ENCODE peak calls at places on chromosomes 11 and 22, in eight cellular contexts. Q is prostate gland, J is Calu3, Z is progenitor cell of endocrine pancreas, B is lower lobe of right lung, Y is left lung, A is spleen, K is A549. G is an unnamed sample.

GRCh38 chr22:19704355-19705015 is 9.8 kb upstream of the SEPTIN5 start:
- DNase-seq in Q (no peak), J (no peak), Z (no peak), B (no peak), Y (no peak), A (peak), K (no peak), G (no peak)

GRCh38 chr22:19819209-19819910 is 35.3 kb downstream of the GNB1L start:
- DNase-seq in Q (no peak), J (no peak), Z (no peak), B (no peak), Y (peak), A (no peak), K (no peak), G (no peak)

GRCh38 chr11:121503056-121503455 is 50.3 kb upstream of the SORL1-AS1 start:
- DNase-seq in Q (no peak), J (no peak), Z (no peak), B (no peak), Y (no peak), A (no peak), K (no peak), G (no peak)

GRCh38 chr11:17755891-17756290 is 21.3 kb downstream of the KCNC1 start:
- DNase-seq in Q (no peak), J (no peak), Z (no peak), B (no peak), Y (no peak), A (no peak), K (no peak), G (no peak)

GRCh38 chr11:75163917-75164316 is 13.0 kb downstream of the SLCO2B1 start:
- DNase-seq in Q (no peak), J (no peak), Z (no peak), B (no peak), Y (no peak), A (no peak), K (no peak), G (no peak)

GRCh38 chr22:50314455-50315288 is 7.2 kb upstream of the PLXNB2 start:
- DNase-seq in Q (no peak), J (no peak), Z (no peak), B (peak), Y (peak), A (peak), K (no peak), G (no peak)

GRCh38 chr22:38205261-38206128 is 3.7 kb downstream of the MAFF start:
- DNase-seq in Q (no peak), J (no peak), Z (no peak), B (peak), Y (peak), A (no peak), K (no peak), G (no peak)

GRCh38 chr11:35290876-35291275 is 128.5 kb downstream of the SLC1A2 start:
- DNase-seq in Q (no peak), J (no peak), Z (no peak), B (no peak), Y (no peak), A (no peak), K (no peak), G (no peak)

GRCh38 chr22:19291218-19291579 is 320 bp downstream of the CLTCL1 start:
- DNase-seq in Q (peak), J (peak), Z (peak), B (peak), Y (peak), A (no peak), K (no peak), G (peak)

GRCh38 chr11:86919557-86920210 is 35.5 kb downstream of the FZD4 start:
- DNase-seq in Q (no peak), J (no peak), Z (no peak), B (no peak), Y (no peak), A (no peak), K (peak), G (peak)
- TF ChIP-seq CTCF in Q (peak), J (peak), Z (peak), B (peak), Y (peak), A (peak), K (peak), G (peak)

DNA sequence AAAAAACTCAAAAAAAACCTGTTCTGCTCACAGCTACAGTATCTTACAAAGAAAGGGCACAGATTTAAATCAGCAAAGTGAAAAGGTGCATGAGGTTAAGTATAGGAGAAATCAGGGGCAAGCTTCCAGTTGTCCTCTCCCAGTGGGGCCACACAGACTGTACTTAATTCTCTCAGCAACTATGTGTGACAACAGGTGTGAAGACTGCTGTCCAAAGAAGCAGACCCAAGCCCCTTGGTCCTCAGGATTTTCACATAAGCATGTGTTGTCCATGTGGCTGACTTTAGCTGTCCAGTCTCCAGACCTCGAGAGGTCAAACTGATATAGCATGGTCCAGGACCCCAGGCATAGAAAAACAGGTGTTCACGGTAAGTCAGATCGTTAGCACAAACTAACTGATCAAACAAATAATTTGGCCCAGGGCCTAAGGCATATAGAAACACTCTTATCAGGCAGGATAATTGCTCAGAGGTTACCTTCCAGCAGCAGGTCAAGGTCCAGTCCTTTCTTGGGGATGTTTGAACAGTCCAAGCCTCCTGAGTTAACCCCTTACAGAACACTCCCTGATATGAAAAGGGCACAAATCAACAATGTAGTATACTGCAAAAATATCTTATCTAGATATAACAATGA is 21.1 kb upstream of the CSTF3 start:
- DNase-seq in Q (no peak), J (no peak), Z (no peak), B (no peak), Y (no peak), A (no peak), K (no peak), G (no peak)
- TF ChIP-seq CTCF in Q (no peak), J (no peak), Z (no peak), B (no peak), Y (no peak), A (no peak), K (no peak), G (no peak)

GRCh38 chr11:47449541-47449940 is 605 bp upstream of the RAPSN start:
- DNase-seq in Q (no peak), J (no peak), Z (no peak), B (no peak), Y (no peak), A (no peak), K (no peak), G (no peak)
- TF ChIP-seq CTCF in Q (no peak), J (no peak), Z (no peak), B (no peak), Y (no peak), A (no peak), K (no peak), G (no peak)

DNA sequence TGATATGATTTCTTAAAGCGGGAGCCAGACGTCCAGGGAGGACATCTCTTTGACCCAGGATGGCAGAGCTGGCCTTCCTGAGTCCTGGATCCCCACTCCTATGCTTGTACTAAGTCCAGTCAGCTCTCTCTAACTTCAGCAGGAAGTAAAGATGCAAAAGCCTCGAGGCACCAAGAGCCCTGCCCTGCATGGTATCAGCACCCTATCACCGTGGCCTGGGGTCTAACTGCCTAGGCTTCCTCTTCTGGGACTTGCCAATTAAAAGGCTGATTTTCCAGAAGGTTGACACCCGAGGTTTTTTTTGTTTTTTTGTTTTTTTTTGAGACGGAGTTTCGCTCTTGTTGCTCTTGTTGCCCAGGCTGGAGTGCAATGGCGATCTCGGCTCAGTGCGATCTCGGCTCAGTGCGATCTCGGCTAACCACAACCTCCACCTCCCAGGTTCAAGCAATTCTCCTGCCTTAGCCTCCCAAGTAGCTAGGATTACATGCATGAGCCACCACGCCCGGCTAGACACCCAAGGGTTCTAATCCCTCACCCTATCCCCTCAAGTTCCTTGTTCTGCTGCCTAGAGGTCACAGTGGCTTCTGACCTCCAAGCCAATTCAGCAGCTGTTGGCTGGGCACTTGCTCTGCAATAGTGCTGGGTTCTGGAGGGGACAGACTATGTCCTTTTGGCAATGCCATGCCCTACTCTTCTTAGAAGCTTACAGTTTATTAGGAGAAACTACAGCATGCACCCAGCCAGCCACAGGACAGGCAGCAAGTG is 50.6 kb upstream of the FTH1 start:
- DNase-seq in Q (no peak), J (no peak), Z (no peak), B (peak), Y (peak), A (peak), K (no peak), G (no peak)
- TF ChIP-seq CTCF in Q (no peak), J (no peak), Z (no peak), B (no peak), Y (no peak), A (no peak), K (no peak), G (no peak)

GRCh38 chr11:637333-637592 is 194 bp downstream of the DRD4 start:
- DNase-seq in Q (no peak), J (no peak), Z (no peak), B (no peak), Y (no peak), A (no peak), K (no peak), G (no peak)

GRCh38 chr11:639324-639977 is 2.4 kb downstream of the DRD4 start:
- DNase-seq in Q (no peak), J (no peak), Z (no peak), B (no peak), Y (no peak), A (no peak), K (no peak), G (no peak)

GRCh38 chr11:638616-639323 is 1.7 kb downstream of the DRD4 start:
- DNase-seq in Q (no peak), J (no peak), Z (no peak), B (no peak), Y (no peak), A (no peak), K (no peak), G (no peak)

GRCh38 chr11:636511-637332 is at the start of gene DRD4:
- DNase-seq in Q (no peak), J (no peak), Z (no peak), B (no peak), Y (no peak), A (no peak), K (no peak), G (no peak)

GRCh38 chr11:637593-638507 is 781 bp downstream of the DRD4 start:
- DNase-seq in Q (no peak), J (no peak), Z (no peak), B (no peak), Y (no peak), A (no peak), K (no peak), G (no peak)
- TF ChIP-seq CTCF in Q (no peak), J (no peak), Z (no peak), B (no peak), Y (no peak), A (no peak), K (no peak), G (no peak)

GRCh38 chr11:64848214-64848778 is 3.8 kb upstream of the CDC42BPG start:
- DNase-seq in Q (no peak), J (no peak), Z (no peak), B (no peak), Y (no peak), A (no peak), K (no peak), G (no peak)
- TF ChIP-seq CTCF in Q (no peak), J (no peak), Z (no peak), B (no peak), Y (no peak), A (no peak), K (no peak), G (no peak)

DNA sequence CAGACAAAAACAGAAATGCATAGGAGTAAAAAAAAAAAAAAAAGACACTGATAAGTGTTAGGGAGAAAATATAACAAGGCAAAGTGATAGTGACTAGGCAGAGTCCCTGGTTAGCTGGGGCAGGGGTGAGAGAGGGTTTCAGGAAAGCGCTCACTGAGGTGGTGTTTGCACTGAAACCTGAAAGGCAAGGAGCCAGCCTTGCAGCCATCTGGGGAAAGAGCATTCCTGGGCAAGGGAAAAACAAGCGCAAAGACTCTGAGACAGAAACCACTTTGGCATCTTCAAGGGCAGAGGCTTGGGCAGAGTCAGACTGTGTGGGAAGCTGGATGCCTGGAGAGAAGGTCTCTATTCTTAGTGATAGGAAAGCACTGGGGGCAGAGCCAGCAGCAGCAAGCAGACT is 14.5 kb downstream of the CLMP start:
- DNase-seq in Q (no peak), J (no peak), Z (no peak), B (no peak), Y (no peak), A (no peak), K (no peak), G (no peak)
- TF ChIP-seq CTCF in Q (no peak), J (no peak), Z (no peak), B (no peak), Y (no peak), A (no peak), K (no peak), G (no peak)

GRCh38 chr11:8786933-8787332 is 104.3 kb downstream of the RPL27A start:
- DNase-seq in Q (no peak), J (no peak), Z (no peak), B (no peak), Y (no peak), A (no peak), K (no peak), G (no peak)
- TF ChIP-seq CTCF in Q (no peak), J (no peak), Z (no peak), B (peak), Y (no peak), A (no peak), K (no peak), G (no peak)

GRCh38 chr11:65422104-65422632 is 430 bp upstream of the NEAT1 start:
- DNase-seq in Q (peak), J (peak), Z (peak), B (peak), Y (peak), A (peak), K (peak), G (peak)
- TF ChIP-seq CTCF in Q (no peak), J (no peak), Z (peak), B (no peak), Y (no peak), A (peak), K (peak), G (no peak)

GRCh38 chr11:69053546-69054396 is 5.0 kb downstream of the TPCN2 start:
- DNase-seq in Q (no peak), J (no peak), Z (no peak), B (no peak), Y (no peak), A (no peak), K (no peak), G (no peak)
- TF ChIP-seq CTCF in Q (no peak), J (no peak), Z (no peak), B (no peak), Y (no peak), A (no peak), K (no peak), G (no peak)